ENCODE peak calls at places on chromosomes 1 and 21, in seven cellular contexts. B is GM03348; X is activated naive CD4-positive, alpha-beta T cell treated with anti-CD3 and anti-CD28 coated beads, Interleukin-2, amount 10 ng/mL, durations not matched to agents 7 days and 5 days; U is thoracic aorta; M is non-pigmented ciliary epithelial cell; R is left ventricle myocardium superior; N is ecto neural progenitor cell. A is an unnamed sample.
A peak's percentile ranks its signal among the peaks of the same experiment; 100 is the strongest.

GRCh38 chr1:54081306-54082270 is 28.2 kb downstream of the TCEANC2 start:
- DNase-seq in X (peak; percentile 77), B (peak; percentile 75), N (peak; percentile 84), R (peak; percentile 58), M (peak; percentile 13), U (no peak), A (peak; percentile 54)

GRCh38 chr21:32334980-32335471 is 36.4 kb downstream of the MRAP start:
- DNase-seq in M (no peak), B (no peak), R (no peak), X (no peak), N (no peak), U (no peak), A (no peak)

GRCh38 chr1:178183796-178184195 is 89.9 kb downstream of the RASAL2 start:
- DNase-seq in M (no peak), U (no peak), X (no peak), R (no peak), N (no peak), B (no peak), A (no peak)

GRCh38 chr1:8047112-8047511 is 21.0 kb upstream of the ERRFI1 start:
- DNase-seq in B (no peak), U (no peak), X (no peak), M (no peak), N (no peak), R (no peak), A (no peak)

GRCh38 chr1:222994506-222995229 is 148.4 kb downstream of the TLR5 start:
- DNase-seq in M (no peak), X (no peak), B (peak; percentile 52), R (no peak), N (no peak), U (no peak), A (no peak)

GRCh38 chr1:227790868-227791267 is 24.6 kb upstream of the PRSS38 start:
- DNase-seq in U (no peak), X (no peak), N (no peak), M (no peak), B (no peak), R (no peak), A (no peak)

GRCh38 chr1:160209656-160210046 is 4.5 kb downstream of the PEA15 start:
- DNase-seq in U (no peak), M (no peak), N (no peak), X (no peak), R (peak; percentile 77), B (no peak), A (no peak)

GRCh38 chr1:155313266-155313665 is 4.6 kb downstream of the FDPS start:
- DNase-seq in R (no peak), N (no peak), M (no peak), U (no peak), X (no peak), B (no peak), A (no peak)

GRCh38 chr1:62066713-62067112 is 127.9 kb upstream of the L1TD1 start:
- DNase-seq in X (no peak), R (no peak), M (no peak), B (no peak), N (no peak), U (no peak), A (no peak)

GRCh38 chr21:37383784-37384311 is 17.3 kb downstream of the DYRK1A start:
- DNase-seq in X (no peak), U (no peak), M (no peak), R (no peak), N (no peak), B (no peak), A (no peak)

GRCh38 chr1:157044326-157044725 is 1.2 kb downstream of the ARHGEF11 start:
- DNase-seq in U (no peak), M (no peak), B (no peak), R (no peak), N (no peak), X (no peak), A (no peak)

GRCh38 chr1:171563675-171564074 is 58.4 kb upstream of the MYOCOS start:
- DNase-seq in N (no peak), X (no peak), M (no peak), B (peak; percentile 25), R (no peak), U (no peak), A (no peak)

GRCh38 chr21:36990508-36991205 is 15.8 kb upstream of the RIPPLY3 start:
- DNase-seq in X (no peak), U (no peak), N (no peak), M (no peak), B (no peak), R (no peak), A (no peak)

GRCh38 chr21:29360799-29361765 is 62.4 kb downstream of the BACH1 start:
- DNase-seq in N (no peak), M (no peak), U (no peak), B (no peak), R (no peak), X (no peak), A (no peak)

GRCh38 chr1:89179343-89179742 is 3.5 kb upstream of the GBP7 start:
- DNase-seq in U (no peak), M (no peak), R (no peak), X (no peak), B (no peak), N (no peak), A (no peak)

GRCh38 chr1:61254629-61255323 is 172.4 kb downstream of the NFIA start:
- DNase-seq in U (no peak), N (no peak), B (peak; percentile 61), M (no peak), R (no peak), X (no peak), A (no peak)

GRCh38 chr1:2030076-2030870 is 11.1 kb downstream of the GABRD start:
- DNase-seq in M (no peak), N (no peak), B (no peak), X (no peak), R (no peak), U (no peak), A (no peak)

GRCh38 chr1:54571803-54572202 is 23.8 kb downstream of the ACOT11 start:
- DNase-seq in X (no peak), R (no peak), M (no peak), B (no peak), N (no peak), U (no peak), A (no peak)

GRCh38 chr1:207873055-207873890 is 37.7 kb downstream of the CD34 start:
- DNase-seq in B (no peak), U (no peak), X (peak; percentile 57), N (no peak), M (no peak), R (peak; percentile 40), A (no peak)

GRCh38 chr1:218869276-218869675 is 304.4 kb upstream of the LYPLAL1 start:
- DNase-seq in X (no peak), N (no peak), U (no peak), R (no peak), B (no peak), M (no peak), A (no peak)

GRCh38 chr1:39825432-39825941 is 36.8 kb upstream of the BMP8B start:
- DNase-seq in B (no peak), M (no peak), N (no peak), R (no peak), U (no peak), X (no peak), A (no peak)